ENCODE peak calls at places on chromosomes 2 and 18, in seven cellular contexts. V is ACHN, M is hepatic stellate cell, A is H54, S is brain microvascular endothelial cell, C is HEK293T, N is T-helper 2 cell. G is an unnamed sample.

GRCh38 chr18:63099026-63099840 is 220.3 kb downstream of the BCL2 start:
- DNase-seq in M (no peak), V (no peak), C (no peak), S (no peak), A (no peak), N (peak; percentile 62), G (no peak)

GRCh38 chr2:242064364-242065250 is 195.1 kb downstream of the RTP5 start:
- DNase-seq in S (no peak), A (no peak), M (no peak), N (no peak), C (no peak), V (no peak), G (no peak)

GRCh38 chr18:69518989-69519388 is 118.3 kb downstream of the DOK6 start:
- DNase-seq in M (no peak), A (no peak), S (no peak), N (no peak), C (no peak), V (no peak), G (no peak)

GRCh38 chr18:52288403-52289004 is 51.5 kb upstream of the DCC start:
- DNase-seq in C (peak; percentile 6), V (peak; percentile 16), M (no peak), S (no peak), N (peak; percentile 12), A (no peak), G (peak; percentile 17)

GRCh38 chr2:38533180-38533579 is 69.5 kb downstream of the HNRNPLL start:
- DNase-seq in V (no peak), A (no peak), S (no peak), C (no peak), M (no peak), N (no peak), G (no peak)

GRCh38 chr2:126655500-126656310 is at the start of gene GYPC:
- DNase-seq in A (no peak), M (peak; percentile 79), C (peak; percentile 18), S (peak; percentile 56), V (peak; percentile 25), N (peak; percentile 70), G (peak; percentile 70)

GRCh38 chr2:3493610-3493997 is 25.7 kb downstream of the ADI1 start:
- DNase-seq in S (peak; percentile 78), A (no peak), N (no peak), M (peak; percentile 83), C (peak; percentile 27), V (peak; percentile 80), G (no peak)

GRCh38 chr2:191301971-191302370 is 56.8 kb downstream of the MYO1B start:
- DNase-seq in C (no peak), V (no peak), M (no peak), N (no peak), A (no peak), S (no peak), G (no peak)